ENCODE peak calls at places on chromosomes 2 and 18, in four cellular contexts. Y is left ventricle myocardium inferior, G is dorsolateral prefrontal cortex, P is NT2/D1. C is an unnamed sample.

GRCh38 chr2:33000986-33001385 is 54.2 kb downstream of the LTBP1 start:
- DNase-seq in Y (no peak), P (no peak), G (no peak), C (no peak)

GRCh38 chr2:96325038-96325883 is at the start of gene ITPRIPL1:
- DNase-seq in Y (no peak), P (no peak), G (peak; percentile 42), C (no peak)

GRCh38 chr2:178473373-178473772 is 5.0 kb downstream of the FKBP7 start:
- DNase-seq in G (no peak), Y (no peak), P (no peak), C (no peak)

GRCh38 chr18:13202571-13202970 is 16.0 kb upstream of the LDLRAD4 start:
- DNase-seq in G (no peak), Y (no peak), P (no peak), C (no peak)

GRCh38 chr18:78525364-78526111 is 454.1 kb upstream of the SALL3 start:
- DNase-seq in G (no peak), Y (no peak), P (no peak), C (no peak)

GRCh38 chr2:108833219-108833618 is 46.6 kb downstream of the CCDC138 start:
- DNase-seq in Y (no peak), G (no peak), P (no peak), C (no peak)

GRCh38 chr2:232482301-232483238 is 5.1 kb downstream of the ECEL1 start:
- DNase-seq in Y (peak; percentile 9), G (no peak), P (no peak), C (no peak)

GRCh38 chr2:43324589-43325447 is 98.4 kb upstream of the ZFP36L2 start:
- DNase-seq in Y (no peak), G (no peak), P (no peak), C (no peak)

GRCh38 chr18:32661486-32662299 is 111.1 kb downstream of the KLHL14 start:
- DNase-seq in Y (no peak), P (no peak), G (no peak), C (no peak)

GRCh38 chr2:70188460-70188859 is 2.4 kb downstream of the C2orf42 start:
- DNase-seq in G (no peak), P (no peak), Y (no peak), C (no peak)

GRCh38 chr2:65917990-65918389 is 485.6 kb upstream of the SPRED2 start:
- DNase-seq in G (no peak), P (no peak), Y (no peak), C (no peak)

GRCh38 chr2:185583058-185583816 is 155.4 kb upstream of the FSIP2 start:
- DNase-seq in G (no peak), Y (no peak), P (peak; percentile 27), C (no peak)

GRCh38 chr2:63819765-63820717 is 21.7 kb upstream of the UGP2 start:
- DNase-seq in G (no peak), P (no peak), Y (peak; percentile 46), C (peak; percentile 55)

GRCh38 chr18:44682181-44682870 is 1.6 kb downstream of the SETBP1 start:
- DNase-seq in P (no peak), G (peak; percentile 39), Y (peak; percentile 24), C (peak; percentile 36)

GRCh38 chr2:174059875-174060226 is 94.7 kb upstream of the SP3 start:
- DNase-seq in P (no peak), Y (no peak), G (no peak), C (no peak)

GRCh38 chr2:18795881-18796280 is 206.5 kb upstream of the NT5C1B start:
- DNase-seq in P (no peak), G (no peak), Y (no peak), C (no peak)

GRCh38 chr2:238853218-238853617 is 5.3 kb downstream of the TWIST2 start:
- DNase-seq in G (no peak), Y (no peak), P (no peak), C (no peak)

GRCh38 chr18:2958819-2959298 is 54.1 kb downstream of the LPIN2 start:
- DNase-seq in Y (no peak), G (no peak), P (no peak), C (no peak)

GRCh38 chr18:45324489-45325111 is 290.7 kb upstream of the SLC14A2 start:
- DNase-seq in Y (peak; percentile 37), P (peak; percentile 36), G (no peak), C (peak; percentile 66)

GRCh38 chr2:43634604-43635306 is 2.3 kb upstream of the PLEKHH2 start:
- DNase-seq in P (no peak), G (no peak), Y (no peak), C (no peak)

GRCh38 chr2:54599914-54600313 is 123.5 kb upstream of the EML6 start:
- DNase-seq in G (no peak), P (no peak), Y (peak; percentile 70), C (peak; percentile 32)

GRCh38 chr18:7467708-7468466 is 99.2 kb upstream of the PTPRM start:
- DNase-seq in P (no peak), G (no peak), Y (no peak), C (no peak)

GRCh38 chr18:79604205-79604912 is 75.2 kb upstream of the CTDP1 start:
- DNase-seq in Y (peak; percentile 6), G (no peak), P (no peak), C (no peak)

GRCh38 chr2:101328474-101329007 is 20.0 kb upstream of the RNF149 start:
- DNase-seq in G (no peak), Y (no peak), P (no peak), C (no peak)

DNA sequence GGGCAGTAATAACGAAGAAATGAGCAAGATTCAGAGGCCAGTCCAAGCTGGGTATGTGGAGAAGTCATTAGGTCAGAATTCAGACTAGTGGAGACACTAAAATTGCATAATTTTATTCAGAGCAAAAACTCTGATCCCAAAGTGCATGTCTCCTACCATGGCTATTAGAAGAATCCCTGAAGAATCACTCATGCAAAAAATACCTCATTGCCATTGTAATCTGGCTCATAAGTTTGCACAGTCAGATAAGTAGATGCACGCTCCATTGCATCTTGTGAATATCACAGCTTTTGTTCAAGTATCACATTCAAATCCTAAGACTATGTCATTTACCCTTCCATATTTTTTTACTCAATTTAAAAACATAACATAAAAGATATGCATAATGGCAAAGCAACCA is 692.2 kb upstream of the KLHL29 start:
- DNase-seq in P (no peak), Y (no peak), G (no peak), C (no peak)
- H3K27me3 ChIP-seq in P (no peaks in the 10 kb centered on the region), Y (peaks cover 6% of the 10 kb centered on the region), G (no peaks in the 10 kb centered on the region), C (no peaks in the 10 kb centered on the region)

GRCh38 chr2:239908308-239908707 is 116.8 kb downstream of the NDUFA10 start:
- DNase-seq in G (no peak), Y (no peak), P (no peak), C (no peak)
- H3K27me3 ChIP-seq in G (no peaks in the 10 kb centered on the region), Y (no peaks in the 10 kb centered on the region), P (no peaks in the 10 kb centered on the region), C (no peaks in the 10 kb centered on the region)

DNA sequence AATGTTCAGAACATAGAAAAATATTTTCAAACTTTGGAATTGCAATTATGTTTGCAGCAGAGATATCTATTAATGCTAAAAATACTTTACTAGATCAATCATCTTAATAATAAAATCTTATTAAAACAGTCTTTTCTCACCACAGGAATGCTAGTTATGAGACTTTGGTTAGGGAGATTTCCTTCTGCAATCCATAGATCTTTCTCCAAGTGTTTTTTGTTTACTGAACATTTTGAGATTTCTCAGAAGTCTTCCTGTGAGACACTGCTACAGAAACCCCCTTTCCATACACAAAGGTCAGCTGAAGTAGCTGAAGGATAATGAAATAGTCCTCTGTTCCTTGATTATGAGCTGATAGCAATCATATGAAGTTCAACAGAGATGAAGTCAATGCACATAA is 59.4 kb upstream of the RAPH1 start:
- DNase-seq in G (no peak), Y (no peak), P (no peak), C (no peak)
- H3K27me3 ChIP-seq in G (no peaks in the 10 kb centered on the region), Y (no peaks in the 10 kb centered on the region), P (no peaks in the 10 kb centered on the region), C (no peaks in the 10 kb centered on the region)

DNA sequence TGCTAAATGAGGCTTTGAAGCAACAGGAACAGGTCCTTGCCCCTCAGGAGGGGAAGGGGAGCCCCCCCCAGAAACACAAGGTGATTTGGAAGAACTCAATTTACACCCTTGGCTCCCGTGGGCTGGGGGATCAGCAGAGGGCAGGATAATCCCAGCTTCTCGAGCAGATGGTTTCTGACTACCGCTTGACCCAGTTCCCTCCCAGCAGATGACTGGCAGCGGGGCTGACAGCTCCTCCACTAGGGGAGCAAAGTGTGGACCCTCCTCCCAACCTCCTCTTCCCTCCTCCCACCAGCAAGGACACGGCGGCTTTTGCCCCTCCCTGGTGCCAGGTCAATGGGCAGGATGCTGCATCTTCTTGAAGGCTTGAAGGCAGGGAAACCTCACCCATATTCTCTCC is 3.5 kb upstream of the INHBB start:
- DNase-seq in G (no peak), P (no peak), Y (no peak), C (no peak)
- H3K27me3 ChIP-seq in G (no peaks in the 10 kb centered on the region), P (peaks cover 78% of the 10 kb centered on the region), Y (peaks cover 96% of the 10 kb centered on the region), C (no peaks in the 10 kb centered on the region)

GRCh38 chr2:25333981-25334380 is 7.7 kb downstream of the DNMT3A start:
- DNase-seq in P (no peak), G (no peak), Y (peak; percentile 2), C (no peak)
- H3K27me3 ChIP-seq in P (no peaks in the 10 kb centered on the region), G (no peaks in the 10 kb centered on the region), Y (no peaks in the 10 kb centered on the region), C (no peaks in the 10 kb centered on the region)

GRCh38 chr2:118016911-118017310 is 3.0 kb upstream of the CCDC93 start:
- DNase-seq in P (no peak), G (no peak), Y (no peak), C (no peak)
- H3K27me3 ChIP-seq in P (peaks cover 28% of the 10 kb centered on the region), G (no peaks in the 10 kb centered on the region), Y (no peaks in the 10 kb centered on the region), C (no peaks in the 10 kb centered on the region)

DNA sequence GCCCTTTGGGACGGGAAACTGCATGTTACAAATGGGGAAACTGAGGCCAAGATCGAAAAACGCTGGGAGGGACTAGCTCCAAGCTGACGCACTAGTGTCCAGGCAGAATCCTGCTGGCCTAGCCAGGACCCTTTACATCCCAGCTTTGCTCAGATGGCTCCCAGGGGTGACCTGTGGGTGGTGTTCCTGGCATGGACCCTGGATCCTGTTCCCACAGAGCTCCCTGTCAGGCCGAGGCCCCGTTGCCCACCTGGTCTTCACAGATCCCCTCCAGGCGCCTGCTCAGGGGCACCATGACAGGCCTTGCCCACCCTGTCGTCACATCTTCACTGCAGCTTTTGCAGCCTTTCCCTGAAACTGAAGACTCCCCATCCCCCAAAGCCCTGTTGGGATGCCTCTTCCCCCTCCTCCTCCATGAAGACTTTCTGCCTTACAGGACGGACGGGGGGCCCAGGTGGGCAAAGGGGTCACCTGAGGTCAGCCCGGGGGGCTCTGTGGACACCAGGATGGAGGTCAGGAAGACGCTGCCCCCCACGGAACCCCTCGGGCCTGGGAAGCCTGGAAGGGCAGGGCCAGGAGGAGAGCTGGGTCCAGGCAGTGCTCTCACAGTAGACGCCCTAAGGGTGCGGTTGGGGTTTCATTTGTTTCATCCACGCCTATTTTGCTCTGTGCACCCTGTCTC is 12.9 kb upstream of the KIF1A start:
- DNase-seq in Y (no peak), G (no peak), P (no peak), C (no peak)
- H3K27me3 ChIP-seq in Y (peaks cover 62% of the 10 kb centered on the region), G (no peaks in the 10 kb centered on the region), P (peaks cover 64% of the 10 kb centered on the region), C (no peaks in the 10 kb centered on the region)